ENCODE peak calls at places on chromosomes 2 and 18, in five cellular contexts. U is HCT116; B is dorsolateral prefrontal cortex; Q is CD8-positive, alpha-beta T cell; E is lower lobe of right lung. O is an unnamed sample.

GRCh38 chr18:28036481-28036880 is 140.4 kb downstream of the CDH2 start:
- DNase-seq in U (no peak), B (no peak), Q (no peak), E (no peak), O (no peak)

GRCh38 chr2:111617804-111618576 is 266.0 kb downstream of the ANAPC1 start:
- DNase-seq in U (peak), B (no peak), Q (no peak), E (peak), O (no peak)

GRCh38 chr2:178280261-178280852 is 86.0 kb downstream of the OSBPL6 start:
- DNase-seq in U (peak), B (no peak), Q (no peak), E (no peak), O (peak)

GRCh38 chr18:26655614-26656400 is 107.5 kb upstream of the KCTD1 start:
- DNase-seq in U (no peak), B (peak), Q (no peak), E (peak), O (no peak)

GRCh38 chr18:59966913-59967312 is 67.1 kb downstream of the PMAIP1 start:
- DNase-seq in U (no peak), B (no peak), Q (no peak), E (no peak), O (no peak)

GRCh38 chr2:168246483-168247340 is 683 bp downstream of the STK39 start:
- DNase-seq in U (no peak), B (peak), Q (peak), E (peak), O (no peak)

GRCh38 chr18:78793313-78793712 is 186.3 kb upstream of the SALL3 start:
- DNase-seq in U (no peak), B (no peak), Q (no peak), E (no peak), O (no peak)

GRCh38 chr18:57029761-57030160 is 117.1 kb upstream of the BOD1L2 start:
- DNase-seq in U (no peak), B (no peak), Q (no peak), E (no peak), O (no peak)

GRCh38 chr18:77140439-77141109 is 8.0 kb upstream of the MBP start:
- DNase-seq in U (no peak), B (peak), Q (peak), E (peak), O (no peak)

GRCh38 chr2:171515672-171516298 is 6.5 kb upstream of the CYBRD1 start:
- DNase-seq in U (no peak), B (no peak), Q (no peak), E (no peak), O (no peak)

GRCh38 chr2:224884188-224884587 is 158.1 kb downstream of the DOCK10 start:
- DNase-seq in U (no peak), B (no peak), Q (no peak), E (no peak), O (no peak)

GRCh38 chr2:217970206-217970605 is 32.6 kb downstream of the TNS1 start:
- DNase-seq in U (no peak), B (no peak), Q (no peak), E (no peak), O (no peak)

GRCh38 chr2:196783431-196784094 is 15.9 kb downstream of the GTF3C3 start:
- DNase-seq in U (no peak), B (no peak), Q (no peak), E (no peak), O (peak)

GRCh38 chr2:196205891-196206408 is 34.6 kb upstream of the STK17B start:
- DNase-seq in U (no peak), B (no peak), Q (no peak), E (no peak), O (no peak)

GRCh38 chr2:211812587-211812986 is 726.0 kb downstream of the ERBB4 start:
- DNase-seq in U (no peak), B (no peak), Q (no peak), E (no peak), O (no peak)

GRCh38 chr2:95334916-95335641 is 37.9 kb downstream of the KCNIP3 start:
- DNase-seq in U (no peak), B (no peak), Q (no peak), E (no peak), O (no peak)
- H3K4me3 ChIP-seq in U (no peak), B (no peak), Q (no peak), E (no peak), O (no peak)

GRCh38 chr2:46091004-46091403 is 206.2 kb upstream of the EPAS1 start:
- DNase-seq in U (no peak), B (no peak), Q (no peak), E (no peak), O (no peak)
- TF ChIP-seq CTCF in U (no peak), B (no peak), Q (no peak), E (peak), O (no peak)

DNA sequence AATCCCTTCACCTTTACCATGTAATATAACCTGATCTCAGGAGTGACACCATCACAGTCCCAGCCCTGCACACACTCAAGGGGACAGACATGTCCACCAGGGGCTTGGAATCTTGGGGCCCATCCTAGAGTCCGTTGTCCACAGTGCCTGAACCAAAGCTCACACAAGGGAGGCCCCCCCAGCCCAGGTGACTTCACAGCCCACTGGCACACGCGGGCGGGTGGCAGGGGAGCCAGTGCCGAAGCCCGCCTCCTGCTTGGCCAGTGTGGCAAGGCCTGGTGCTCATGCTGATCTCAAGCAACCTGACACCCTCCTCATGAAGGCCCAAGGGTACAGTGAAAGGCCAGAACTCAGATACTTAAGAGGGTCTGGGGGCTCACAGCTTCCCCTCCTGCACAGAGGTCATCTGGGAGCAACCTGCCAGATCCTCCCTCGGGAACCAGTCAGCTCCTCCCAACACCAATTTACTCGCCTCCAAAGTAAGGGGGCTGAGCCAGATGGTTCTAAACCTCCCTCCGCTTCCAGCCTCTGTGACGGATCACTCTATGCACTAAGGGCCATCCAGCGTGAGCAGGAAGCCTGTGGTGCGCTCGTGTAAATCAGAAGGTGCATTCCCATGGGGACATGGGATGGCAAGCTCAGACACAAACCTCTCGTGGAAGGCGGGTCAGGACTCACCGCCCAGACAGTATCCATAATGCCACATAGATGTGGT is 3.2 kb upstream of the RAB17 start:
- DNase-seq in U (no peak), B (no peak), Q (no peak), E (no peak), O (no peak)
- H3K4me3 ChIP-seq in U (no peak), B (no peak), Q (no peak), E (no peak), O (no peak)

DNA sequence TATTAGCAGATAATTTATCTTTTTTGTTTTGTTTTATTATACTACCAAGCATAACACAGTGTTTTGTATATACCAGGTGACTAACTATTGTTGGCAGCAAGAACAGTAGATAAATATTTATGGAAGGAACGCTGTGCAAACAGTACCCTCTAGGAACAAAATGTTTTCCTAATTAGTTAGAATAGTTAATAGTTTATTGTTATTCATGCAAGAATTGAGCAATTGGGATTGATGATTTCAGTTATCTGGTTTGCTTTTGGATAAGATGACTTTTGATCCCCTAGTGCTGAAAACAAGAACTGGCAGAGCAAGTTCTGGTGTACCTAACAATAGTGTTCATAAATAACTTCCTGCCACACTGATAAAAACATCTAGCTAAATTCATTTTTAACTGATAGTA is 323.3 kb downstream of the TGIF1 start:
- DNase-seq in U (no peak), B (no peak), Q (no peak), E (no peak), O (no peak)
- TF ChIP-seq CTCF in U (no peak), B (no peak), Q (no peak), E (no peak), O (no peak)

DNA sequence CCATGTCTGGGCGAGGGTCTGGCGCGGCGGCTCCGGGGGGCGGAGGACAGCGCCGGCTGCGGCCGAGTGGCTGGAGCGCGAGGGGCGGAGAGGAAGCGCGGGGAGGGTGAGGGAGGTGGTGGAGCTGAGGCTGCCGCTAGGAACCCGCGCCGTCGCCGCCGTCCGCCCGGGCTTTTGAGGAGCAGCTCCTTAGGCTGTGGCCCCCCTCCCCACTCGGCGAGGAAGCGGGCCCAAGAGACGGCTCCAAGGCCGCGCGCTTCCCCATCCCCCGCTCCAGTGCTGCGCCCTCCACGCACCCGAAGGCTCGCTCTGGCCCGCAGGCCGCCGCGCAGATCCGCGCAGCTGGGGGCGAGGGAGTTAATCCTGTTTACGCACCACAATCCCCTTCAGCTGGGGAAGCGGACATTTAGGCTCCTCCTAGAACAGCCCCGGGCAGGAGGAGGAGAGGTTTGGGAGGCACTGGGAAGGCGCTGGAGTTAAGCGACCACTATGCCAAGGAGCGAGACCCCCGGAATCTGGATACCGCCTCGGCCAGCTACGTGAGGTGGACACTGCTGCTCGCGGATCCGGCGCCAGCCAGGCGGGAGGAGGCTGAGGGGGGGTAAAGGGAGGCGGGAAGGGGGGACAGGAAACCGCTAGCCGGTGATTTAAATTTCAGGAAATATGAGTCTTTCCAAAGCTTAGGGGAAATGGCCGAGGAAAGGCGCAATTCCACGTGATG is at the start of gene CNRIP1:
- DNase-seq in U (no peak), B (peak), Q (no peak), E (peak), O (no peak)
- H3K4me3 ChIP-seq in U (no peak), B (peak), Q (peak), E (peak), O (peak)

GRCh38 chr2:63619328-63619727 is 30.6 kb downstream of the MDH1 start:
- DNase-seq in U (no peak), B (no peak), Q (no peak), E (no peak), O (no peak)
- TF ChIP-seq CTCF in U (no peak), B (no peak), Q (no peak), E (no peak), O (no peak)

DNA sequence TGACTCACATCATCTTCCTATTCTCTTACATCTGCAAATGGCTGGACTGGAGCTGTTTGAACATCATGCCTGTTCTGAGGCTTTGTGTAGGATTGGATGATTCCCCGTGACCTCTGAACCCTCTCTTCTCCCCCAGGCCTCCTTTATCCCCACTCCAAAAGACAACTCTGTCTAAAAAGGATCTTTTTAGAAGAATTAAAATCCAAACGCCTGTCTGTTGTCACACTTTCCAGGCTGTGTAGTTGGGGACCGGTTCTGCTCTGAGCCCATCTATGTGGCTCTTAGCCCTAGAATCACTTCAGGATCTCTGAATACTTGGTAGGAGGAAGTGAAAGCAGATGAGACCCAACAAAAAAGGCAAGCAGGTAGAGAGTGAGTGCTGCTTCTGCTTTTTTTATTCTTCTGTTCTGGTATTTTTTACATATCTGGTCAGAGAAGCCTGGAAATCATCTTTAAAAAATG is 585 bp downstream of the SP140 start:
- DNase-seq in U (no peak), B (no peak), Q (no peak), E (no peak), O (peak)
- H3K4me3 ChIP-seq in U (no peak), B (no peak), Q (peak), E (peak), O (peak)

GRCh38 chr2:241519669-241520068 is 11.3 kb upstream of the STK25 start:
- DNase-seq in U (no peak), B (no peak), Q (no peak), E (no peak), O (no peak)
- TF ChIP-seq CTCF in U (no peak), B (no peak), Q (no peak), E (no peak), O (peak)